ENCODE peak calls at places on chromosomes 16 and 17, in ten cellular contexts. One of them, this sample, is unnamed.

GRCh38 chr16:89646906-89647305 is 10.6 kb downstream of the CHMP1A start:
- DNase-seq in natural killer cell: no peak
- DNase-seq in heart right ventricle: no peak
- DNase-seq in lower leg skin: no peak
- DNase-seq in vagina: no peak
- DNase-seq in psoas muscle: no peak
- DNase-seq in A549: no peak
- DNase-seq in activated B cell treated with CpG ODN at 0.5 μM for 24 hours: no peak
- DNase-seq in foreskin keratinocyte: peak
- DNase-seq in GM23338: no peak
- DNase-seq in this sample: no peak

GRCh38 chr16:81775570-81775969 is 3.5 kb upstream of the PLCG2 start:
- DNase-seq in natural killer cell: no peak
- DNase-seq in heart right ventricle: no peak
- DNase-seq in lower leg skin: no peak
- DNase-seq in vagina: no peak
- DNase-seq in psoas muscle: no peak
- DNase-seq in A549: no peak
- DNase-seq in activated B cell treated with CpG ODN at 0.5 μM for 24 hours: no peak
- DNase-seq in foreskin keratinocyte: no peak
- DNase-seq in GM23338: no peak
- DNase-seq in this sample: no peak

GRCh38 chr17:73226556-73227172 is 33.8 kb downstream of the COG1 start:
- DNase-seq in natural killer cell: no peak
- DNase-seq in heart right ventricle: no peak
- DNase-seq in lower leg skin: no peak
- DNase-seq in vagina: no peak
- DNase-seq in psoas muscle: no peak
- DNase-seq in A549: no peak
- DNase-seq in activated B cell treated with CpG ODN at 0.5 μM for 24 hours: no peak
- DNase-seq in foreskin keratinocyte: no peak
- DNase-seq in GM23338: peak
- DNase-seq in this sample: no peak

GRCh38 chr17:7523033-7523432 is 25.8 kb upstream of the TNFSF12 start:
- DNase-seq in natural killer cell: no peak
- DNase-seq in heart right ventricle: no peak
- DNase-seq in lower leg skin: no peak
- DNase-seq in vagina: no peak
- DNase-seq in psoas muscle: no peak
- DNase-seq in A549: no peak
- DNase-seq in activated B cell treated with CpG ODN at 0.5 μM for 24 hours: peak
- DNase-seq in foreskin keratinocyte: no peak
- DNase-seq in GM23338: peak
- DNase-seq in this sample: peak

GRCh38 chr16:68287276-68288251 is 23.2 kb downstream of the SLC7A6OS start:
- DNase-seq in natural killer cell: no peak
- DNase-seq in heart right ventricle: peak
- DNase-seq in lower leg skin: peak
- DNase-seq in vagina: no peak
- DNase-seq in psoas muscle: peak
- DNase-seq in A549: no peak
- DNase-seq in activated B cell treated with CpG ODN at 0.5 μM for 24 hours: peak
- DNase-seq in foreskin keratinocyte: no peak
- DNase-seq in GM23338: no peak
- DNase-seq in this sample: peak

GRCh38 chr17:17098426-17099035 is 56.3 kb downstream of the MPRIP start:
- DNase-seq in natural killer cell: no peak
- DNase-seq in heart right ventricle: peak
- DNase-seq in lower leg skin: no peak
- DNase-seq in vagina: no peak
- DNase-seq in psoas muscle: peak
- DNase-seq in A549: no peak
- DNase-seq in activated B cell treated with CpG ODN at 0.5 μM for 24 hours: no peak
- DNase-seq in foreskin keratinocyte: no peak
- DNase-seq in GM23338: no peak
- DNase-seq in this sample: no peak

GRCh38 chr16:72921620-72922019 is 126.3 kb downstream of the ZFHX3 start:
- DNase-seq in natural killer cell: no peak
- DNase-seq in heart right ventricle: peak
- DNase-seq in lower leg skin: no peak
- DNase-seq in vagina: no peak
- DNase-seq in psoas muscle: no peak
- DNase-seq in A549: no peak
- DNase-seq in activated B cell treated with CpG ODN at 0.5 μM for 24 hours: no peak
- DNase-seq in foreskin keratinocyte: no peak
- DNase-seq in GM23338: no peak
- DNase-seq in this sample: no peak

GRCh38 chr17:13698832-13699231 is 97.1 kb upstream of the HS3ST3A1 start:
- DNase-seq in natural killer cell: no peak
- DNase-seq in heart right ventricle: no peak
- DNase-seq in lower leg skin: no peak
- DNase-seq in vagina: no peak
- DNase-seq in psoas muscle: no peak
- DNase-seq in A549: no peak
- DNase-seq in activated B cell treated with CpG ODN at 0.5 μM for 24 hours: no peak
- DNase-seq in foreskin keratinocyte: no peak
- DNase-seq in GM23338: peak
- DNase-seq in this sample: no peak

GRCh38 chr16:56370836-56371235 is 54.5 kb downstream of the AMFR start:
- DNase-seq in natural killer cell: no peak
- DNase-seq in heart right ventricle: no peak
- DNase-seq in lower leg skin: no peak
- DNase-seq in vagina: no peak
- DNase-seq in psoas muscle: no peak
- DNase-seq in A549: no peak
- DNase-seq in activated B cell treated with CpG ODN at 0.5 μM for 24 hours: no peak
- DNase-seq in foreskin keratinocyte: no peak
- DNase-seq in GM23338: no peak
- DNase-seq in this sample: peak

GRCh38 chr17:50114849-50115357 is 15.1 kb downstream of the SAMD14 start:
- DNase-seq in natural killer cell: no peak
- DNase-seq in heart right ventricle: no peak
- DNase-seq in lower leg skin: no peak
- DNase-seq in vagina: no peak
- DNase-seq in psoas muscle: no peak
- DNase-seq in A549: peak
- DNase-seq in activated B cell treated with CpG ODN at 0.5 μM for 24 hours: no peak
- DNase-seq in foreskin keratinocyte: peak
- DNase-seq in GM23338: peak
- DNase-seq in this sample: peak

GRCh38 chr16:69396187-69397061 is 10.6 kb upstream of the TERF2 start:
- DNase-seq in natural killer cell: peak
- DNase-seq in heart right ventricle: no peak
- DNase-seq in lower leg skin: peak
- DNase-seq in vagina: no peak
- DNase-seq in psoas muscle: no peak
- DNase-seq in A549: peak
- DNase-seq in activated B cell treated with CpG ODN at 0.5 μM for 24 hours: no peak
- DNase-seq in foreskin keratinocyte: peak
- DNase-seq in GM23338: peak
- DNase-seq in this sample: peak

DNA sequence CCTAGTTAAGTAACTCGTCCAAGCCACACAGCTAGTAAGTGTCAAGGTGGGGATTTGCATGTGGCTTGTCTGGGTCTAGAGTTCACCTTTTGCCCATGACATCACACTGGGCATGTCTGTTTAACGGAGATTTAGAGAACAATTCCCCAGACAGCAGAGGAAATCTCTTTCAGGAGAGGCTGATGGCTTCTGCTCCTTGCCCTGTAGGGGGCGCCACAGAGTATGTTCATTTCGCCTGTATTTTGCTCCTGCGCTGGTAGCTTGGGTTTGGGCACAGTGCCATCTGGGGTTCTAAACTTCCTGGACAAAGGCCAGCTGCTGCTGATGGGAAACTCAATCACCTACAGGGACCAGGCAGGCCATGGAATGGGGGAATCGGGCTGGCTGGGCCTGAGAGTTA is 20.4 kb downstream of the OTOA start:
- DNase-seq in natural killer cell: peak
- DNase-seq in heart right ventricle: no peak
- DNase-seq in lower leg skin: no peak
- DNase-seq in vagina: no peak
- DNase-seq in psoas muscle: no peak
- DNase-seq in A549: no peak
- DNase-seq in activated B cell treated with CpG ODN at 0.5 μM for 24 hours: no peak
- DNase-seq in foreskin keratinocyte: no peak
- DNase-seq in GM23338: peak
- DNase-seq in this sample: no peak
- TF ChIP-seq CTCF in natural killer cell: peak
- TF ChIP-seq CTCF in heart right ventricle: peak
- TF ChIP-seq CTCF in lower leg skin: no peak
- TF ChIP-seq CTCF in vagina: no peak
- TF ChIP-seq CTCF in psoas muscle: peak
- TF ChIP-seq CTCF in A549: peak
- TF ChIP-seq CTCF in activated B cell treated with CpG ODN at 0.5 μM for 24 hours: no peak
- TF ChIP-seq CTCF in foreskin keratinocyte: peak
- TF ChIP-seq CTCF in GM23338: peak
- TF ChIP-seq CTCF in this sample: peak

DNA sequence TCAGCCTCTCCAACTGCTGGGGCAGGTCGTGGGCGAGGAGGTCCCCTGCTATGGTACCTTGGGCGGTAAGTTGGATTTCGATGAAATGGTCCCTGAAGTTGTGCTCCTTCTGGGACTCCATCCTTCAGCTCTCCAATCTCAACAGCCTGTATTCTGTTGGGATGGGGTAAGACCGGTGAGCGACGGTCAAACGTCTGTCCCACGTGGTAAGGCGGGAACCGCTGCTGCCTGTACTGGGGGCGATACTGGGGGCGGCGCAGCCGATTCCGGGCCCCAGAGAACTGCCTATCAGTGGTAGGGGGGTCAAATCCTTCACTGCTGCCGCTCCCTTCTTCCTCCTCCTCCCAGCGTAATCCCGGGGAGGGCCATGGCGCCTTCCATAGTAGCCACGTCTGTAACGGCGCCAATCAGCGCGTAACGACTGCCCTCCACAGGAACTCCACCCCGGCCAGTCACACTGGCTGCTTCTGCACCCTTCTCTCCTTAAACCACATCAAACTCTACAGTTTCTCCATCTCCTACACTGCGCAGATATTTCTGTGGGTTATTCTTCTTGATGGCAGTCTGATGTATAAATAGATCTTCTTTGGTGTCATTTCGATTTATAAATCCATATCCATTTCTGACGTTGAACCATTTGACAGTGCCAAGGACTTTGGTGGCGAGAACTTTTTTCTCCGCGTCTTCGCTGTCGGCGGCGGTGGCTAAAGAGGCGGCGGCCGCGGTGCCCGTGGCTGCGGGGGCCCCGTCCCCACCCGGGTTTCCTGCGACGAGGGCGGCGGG is 41.1 kb downstream of the AHSP start:
- DNase-seq in natural killer cell: no peak
- DNase-seq in heart right ventricle: peak
- DNase-seq in lower leg skin: no peak
- DNase-seq in vagina: no peak
- DNase-seq in psoas muscle: no peak
- DNase-seq in A549: no peak
- DNase-seq in activated B cell treated with CpG ODN at 0.5 μM for 24 hours: no peak
- DNase-seq in foreskin keratinocyte: peak
- DNase-seq in GM23338: peak
- DNase-seq in this sample: no peak
- TF ChIP-seq CTCF in natural killer cell: no peak
- TF ChIP-seq CTCF in heart right ventricle: no peak
- TF ChIP-seq CTCF in lower leg skin: no peak
- TF ChIP-seq CTCF in vagina: no peak
- TF ChIP-seq CTCF in psoas muscle: no peak
- TF ChIP-seq CTCF in A549: no peak
- TF ChIP-seq CTCF in activated B cell treated with CpG ODN at 0.5 μM for 24 hours: no peak
- TF ChIP-seq CTCF in foreskin keratinocyte: no peak
- TF ChIP-seq CTCF in GM23338: peak
- TF ChIP-seq CTCF in this sample: no peak

GRCh38 chr17:33687831-33688230 is 394.7 kb upstream of the ASIC2 start:
- DNase-seq in natural killer cell: no peak
- DNase-seq in heart right ventricle: no peak
- DNase-seq in lower leg skin: no peak
- DNase-seq in vagina: no peak
- DNase-seq in psoas muscle: no peak
- DNase-seq in A549: no peak
- DNase-seq in activated B cell treated with CpG ODN at 0.5 μM for 24 hours: no peak
- DNase-seq in foreskin keratinocyte: no peak
- DNase-seq in GM23338: no peak
- DNase-seq in this sample: no peak

GRCh38 chr17:33688771-33689170 is 395.7 kb upstream of the ASIC2 start:
- DNase-seq in natural killer cell: no peak
- DNase-seq in heart right ventricle: no peak
- DNase-seq in lower leg skin: no peak
- DNase-seq in vagina: no peak
- DNase-seq in psoas muscle: no peak
- DNase-seq in A549: no peak
- DNase-seq in activated B cell treated with CpG ODN at 0.5 μM for 24 hours: no peak
- DNase-seq in foreskin keratinocyte: no peak
- DNase-seq in GM23338: no peak
- DNase-seq in this sample: no peak

GRCh38 chr17:33684714-33685113 is 391.6 kb upstream of the ASIC2 start:
- DNase-seq in natural killer cell: no peak
- DNase-seq in heart right ventricle: no peak
- DNase-seq in lower leg skin: no peak
- DNase-seq in vagina: no peak
- DNase-seq in psoas muscle: no peak
- DNase-seq in A549: no peak
- DNase-seq in activated B cell treated with CpG ODN at 0.5 μM for 24 hours: no peak
- DNase-seq in foreskin keratinocyte: no peak
- DNase-seq in GM23338: no peak
- DNase-seq in this sample: no peak

GRCh38 chr17:33686171-33686570 is 393.1 kb upstream of the ASIC2 start:
- DNase-seq in natural killer cell: no peak
- DNase-seq in heart right ventricle: no peak
- DNase-seq in lower leg skin: no peak
- DNase-seq in vagina: no peak
- DNase-seq in psoas muscle: no peak
- DNase-seq in A549: peak
- DNase-seq in activated B cell treated with CpG ODN at 0.5 μM for 24 hours: no peak
- DNase-seq in foreskin keratinocyte: no peak
- DNase-seq in GM23338: peak
- DNase-seq in this sample: no peak

GRCh38 chr17:33689725-33690124 is 396.6 kb upstream of the ASIC2 start:
- DNase-seq in natural killer cell: no peak
- DNase-seq in heart right ventricle: no peak
- DNase-seq in lower leg skin: no peak
- DNase-seq in vagina: no peak
- DNase-seq in psoas muscle: no peak
- DNase-seq in A549: no peak
- DNase-seq in activated B cell treated with CpG ODN at 0.5 μM for 24 hours: no peak
- DNase-seq in foreskin keratinocyte: no peak
- DNase-seq in GM23338: peak
- DNase-seq in this sample: no peak
- TF ChIP-seq CTCF in natural killer cell: no peak
- TF ChIP-seq CTCF in heart right ventricle: no peak
- TF ChIP-seq CTCF in lower leg skin: no peak
- TF ChIP-seq CTCF in vagina: no peak
- TF ChIP-seq CTCF in psoas muscle: no peak
- TF ChIP-seq CTCF in A549: peak
- TF ChIP-seq CTCF in activated B cell treated with CpG ODN at 0.5 μM for 24 hours: no peak
- TF ChIP-seq CTCF in foreskin keratinocyte: peak
- TF ChIP-seq CTCF in GM23338: peak
- TF ChIP-seq CTCF in this sample: no peak

DNA sequence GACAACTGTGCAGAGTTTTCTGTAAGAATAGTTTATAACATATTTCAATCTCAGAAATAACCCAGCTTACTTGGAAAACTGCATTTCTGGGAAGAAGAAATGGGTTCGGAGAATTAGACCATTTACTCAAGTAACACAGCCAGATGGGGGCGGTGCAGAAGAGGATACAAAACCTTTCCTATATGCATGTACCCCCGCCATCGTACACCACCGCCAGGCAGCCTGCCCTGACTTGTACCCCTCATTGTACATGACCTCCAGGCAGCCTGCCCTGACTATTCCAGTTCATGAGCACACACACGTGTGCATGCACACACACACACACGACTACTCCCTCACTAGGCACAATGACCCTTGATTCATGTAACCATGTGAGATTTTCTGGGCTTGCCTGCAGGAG is 154.0 kb downstream of the C16orf78 start:
- DNase-seq in natural killer cell: no peak
- DNase-seq in heart right ventricle: no peak
- DNase-seq in lower leg skin: no peak
- DNase-seq in vagina: no peak
- DNase-seq in psoas muscle: no peak
- DNase-seq in A549: no peak
- DNase-seq in activated B cell treated with CpG ODN at 0.5 μM for 24 hours: no peak
- DNase-seq in foreskin keratinocyte: no peak
- DNase-seq in GM23338: no peak
- DNase-seq in this sample: no peak
- TF ChIP-seq CTCF in natural killer cell: no peak
- TF ChIP-seq CTCF in heart right ventricle: no peak
- TF ChIP-seq CTCF in lower leg skin: no peak
- TF ChIP-seq CTCF in vagina: no peak
- TF ChIP-seq CTCF in psoas muscle: no peak
- TF ChIP-seq CTCF in A549: no peak
- TF ChIP-seq CTCF in activated B cell treated with CpG ODN at 0.5 μM for 24 hours: no peak
- TF ChIP-seq CTCF in foreskin keratinocyte: no peak
- TF ChIP-seq CTCF in GM23338: peak
- TF ChIP-seq CTCF in this sample: no peak

This sample was measured in HFFc6.